ENCODE peak calls at places on chromosomes 16 and 17, in eight cellular contexts. One of them, this sample, is unnamed.
A peak's percentile ranks its signal among the peaks of the same experiment; 100 is the strongest.

GRCh38 chr17:31061678-31062077 is 33.1 kb upstream of the NF1 start:
- DNase-seq in tibial nerve: no peak
- DNase-seq in cardiac fibroblast: no peak
- DNase-seq in AG04449: no peak
- DNase-seq in hepatocyte: no peak
- DNase-seq in A549: no peak
- DNase-seq in coronary artery: no peak
- DNase-seq in choroid plexus epithelial cell: no peak
- DNase-seq in this sample: no peak

GRCh38 chr16:66751135-66751991 is at the start of gene DYNC1LI2:
- DNase-seq in cardiac fibroblast: peak; percentile 72
- DNase-seq in A549: peak; percentile 80
- DNase-seq in choroid plexus epithelial cell: peak; percentile 71
- DNase-seq in tibial nerve: peak; percentile 70
- DNase-seq in AG04449: no peak
- DNase-seq in hepatocyte: peak; percentile 90
- DNase-seq in coronary artery: peak; percentile 87
- DNase-seq in this sample: peak; percentile 62

GRCh38 chr17:78817123-78817522 is 23.5 kb downstream of the USP36 start:
- DNase-seq in coronary artery: no peak
- DNase-seq in A549: no peak
- DNase-seq in hepatocyte: no peak
- DNase-seq in AG04449: no peak
- DNase-seq in choroid plexus epithelial cell: no peak
- DNase-seq in cardiac fibroblast: no peak
- DNase-seq in tibial nerve: no peak
- DNase-seq in this sample: no peak

GRCh38 chr17:1056761-1057160 is 59.8 kb downstream of the TIMM22 start:
- DNase-seq in tibial nerve: no peak
- DNase-seq in coronary artery: no peak
- DNase-seq in choroid plexus epithelial cell: no peak
- DNase-seq in AG04449: no peak
- DNase-seq in A549: no peak
- DNase-seq in cardiac fibroblast: no peak
- DNase-seq in hepatocyte: no peak
- DNase-seq in this sample: no peak

GRCh38 chr17:72193395-72194106 is 72.7 kb downstream of the SOX9 start:
- DNase-seq in AG04449: no peak
- DNase-seq in tibial nerve: no peak
- DNase-seq in A549: no peak
- DNase-seq in coronary artery: no peak
- DNase-seq in hepatocyte: peak; percentile 15
- DNase-seq in choroid plexus epithelial cell: no peak
- DNase-seq in cardiac fibroblast: peak; percentile 38
- DNase-seq in this sample: no peak

GRCh38 chr16:350203-350602 is 2.3 kb downstream of the AXIN1 start:
- DNase-seq in hepatocyte: no peak
- DNase-seq in tibial nerve: no peak
- DNase-seq in A549: no peak
- DNase-seq in cardiac fibroblast: no peak
- DNase-seq in choroid plexus epithelial cell: no peak
- DNase-seq in coronary artery: no peak
- DNase-seq in AG04449: no peak
- DNase-seq in this sample: no peak

GRCh38 chr17:3011891-3012290 is 51.5 kb downstream of the OR1D5 start:
- DNase-seq in choroid plexus epithelial cell: no peak
- DNase-seq in hepatocyte: no peak
- DNase-seq in coronary artery: no peak
- DNase-seq in AG04449: no peak
- DNase-seq in tibial nerve: no peak
- DNase-seq in A549: no peak
- DNase-seq in cardiac fibroblast: no peak
- DNase-seq in this sample: no peak

GRCh38 chr17:4498461-4499397 is at the start of gene SPNS2:
- DNase-seq in A549: peak; percentile 93
- DNase-seq in tibial nerve: no peak
- DNase-seq in AG04449: no peak
- DNase-seq in choroid plexus epithelial cell: peak; percentile 39
- DNase-seq in coronary artery: no peak
- DNase-seq in hepatocyte: peak; percentile 87
- DNase-seq in cardiac fibroblast: peak; percentile 33
- DNase-seq in this sample: no peak

GRCh38 chr17:6523330-6523729 is 33.0 kb downstream of the PITPNM3 start:
- DNase-seq in A549: peak; percentile 68
- DNase-seq in coronary artery: peak; percentile 28
- DNase-seq in AG04449: no peak
- DNase-seq in cardiac fibroblast: peak; percentile 39
- DNase-seq in tibial nerve: no peak
- DNase-seq in hepatocyte: peak; percentile 78
- DNase-seq in choroid plexus epithelial cell: peak; percentile 68
- DNase-seq in this sample: no peak

GRCh38 chr16:67166883-67167168 is 2.3 kb downstream of the HSF4 start:
- DNase-seq in coronary artery: no peak
- DNase-seq in AG04449: no peak
- DNase-seq in cardiac fibroblast: no peak
- DNase-seq in choroid plexus epithelial cell: no peak
- DNase-seq in tibial nerve: no peak
- DNase-seq in hepatocyte: no peak
- DNase-seq in A549: no peak
- DNase-seq in this sample: no peak

GRCh38 chr17:35915153-35915969 is 15.2 kb downstream of the RDM1 start:
- DNase-seq in choroid plexus epithelial cell: peak; percentile 15
- DNase-seq in hepatocyte: peak; percentile 32
- DNase-seq in tibial nerve: no peak
- DNase-seq in AG04449: no peak
- DNase-seq in coronary artery: no peak
- DNase-seq in cardiac fibroblast: no peak
- DNase-seq in A549: no peak
- DNase-seq in this sample: no peak

GRCh38 chr16:66522816-66523590 is 26.9 kb downstream of the TK2 start:
- DNase-seq in A549: no peak
- DNase-seq in hepatocyte: no peak
- DNase-seq in tibial nerve: no peak
- DNase-seq in choroid plexus epithelial cell: no peak
- DNase-seq in coronary artery: no peak
- DNase-seq in AG04449: no peak
- DNase-seq in cardiac fibroblast: no peak
- DNase-seq in this sample: no peak

GRCh38 chr16:85436207-85436606 is 176.9 kb upstream of the GSE1 start:
- DNase-seq in coronary artery: no peak
- DNase-seq in cardiac fibroblast: no peak
- DNase-seq in choroid plexus epithelial cell: no peak
- DNase-seq in A549: no peak
- DNase-seq in hepatocyte: no peak
- DNase-seq in tibial nerve: no peak
- DNase-seq in AG04449: no peak
- DNase-seq in this sample: no peak

GRCh38 chr17:28598389-28598788 is 436 bp downstream of the SPAG5 start:
- DNase-seq in coronary artery: peak; percentile 62
- DNase-seq in choroid plexus epithelial cell: no peak
- DNase-seq in tibial nerve: no peak
- DNase-seq in cardiac fibroblast: no peak
- DNase-seq in AG04449: no peak
- DNase-seq in hepatocyte: peak; percentile 23
- DNase-seq in A549: peak; percentile 25
- DNase-seq in this sample: no peak

GRCh38 chr16:10988164-10988803 is 43.9 kb downstream of the CLEC16A start:
- DNase-seq in tibial nerve: no peak
- DNase-seq in coronary artery: no peak
- DNase-seq in choroid plexus epithelial cell: no peak
- DNase-seq in hepatocyte: no peak
- DNase-seq in cardiac fibroblast: no peak
- DNase-seq in AG04449: no peak
- DNase-seq in A549: peak; percentile 28
- DNase-seq in this sample: no peak

GRCh38 chr16:68778551-68779231 is 41.6 kb downstream of the CDH1 start:
- DNase-seq in choroid plexus epithelial cell: peak; percentile 32
- DNase-seq in tibial nerve: no peak
- DNase-seq in cardiac fibroblast: no peak
- DNase-seq in hepatocyte: peak; percentile 69
- DNase-seq in A549: no peak
- DNase-seq in AG04449: no peak
- DNase-seq in coronary artery: no peak
- DNase-seq in this sample: no peak
- TF ChIP-seq CTCF in choroid plexus epithelial cell: no peak
- TF ChIP-seq CTCF in tibial nerve: no peak
- TF ChIP-seq CTCF in cardiac fibroblast: no peak
- TF ChIP-seq CTCF in hepatocyte: no peak
- TF ChIP-seq CTCF in A549: no peak
- TF ChIP-seq CTCF in AG04449: no peak
- TF ChIP-seq CTCF in coronary artery: no peak
- TF ChIP-seq CTCF in this sample: no peak

GRCh38 chr17:67366193-67367157 is at the start of gene PSMD12:
- DNase-seq in AG04449: peak; percentile 47
- DNase-seq in tibial nerve: peak; percentile 87
- DNase-seq in cardiac fibroblast: peak; percentile 92
- DNase-seq in hepatocyte: peak; percentile 95
- DNase-seq in coronary artery: peak; percentile 94
- DNase-seq in choroid plexus epithelial cell: peak; percentile 93
- DNase-seq in A549: peak; percentile 94
- DNase-seq in this sample: peak; percentile 89

GRCh38 chr17:67364847-67365761 is 1.3 kb downstream of the PSMD12 start:
- DNase-seq in choroid plexus epithelial cell: no peak
- DNase-seq in tibial nerve: no peak
- DNase-seq in hepatocyte: no peak
- DNase-seq in cardiac fibroblast: no peak
- DNase-seq in A549: no peak
- DNase-seq in AG04449: no peak
- DNase-seq in coronary artery: no peak
- DNase-seq in this sample: no peak

GRCh38 chr17:67360880-67361279 is 5.5 kb downstream of the PSMD12 start:
- DNase-seq in cardiac fibroblast: no peak
- DNase-seq in A549: no peak
- DNase-seq in tibial nerve: no peak
- DNase-seq in hepatocyte: no peak
- DNase-seq in coronary artery: no peak
- DNase-seq in choroid plexus epithelial cell: no peak
- DNase-seq in AG04449: no peak
- DNase-seq in this sample: no peak

GRCh38 chr17:67362173-67362572 is 4.2 kb downstream of the PSMD12 start:
- DNase-seq in A549: no peak
- DNase-seq in coronary artery: no peak
- DNase-seq in cardiac fibroblast: no peak
- DNase-seq in AG04449: no peak
- DNase-seq in hepatocyte: no peak
- DNase-seq in choroid plexus epithelial cell: no peak
- DNase-seq in tibial nerve: no peak
- DNase-seq in this sample: no peak

DNA sequence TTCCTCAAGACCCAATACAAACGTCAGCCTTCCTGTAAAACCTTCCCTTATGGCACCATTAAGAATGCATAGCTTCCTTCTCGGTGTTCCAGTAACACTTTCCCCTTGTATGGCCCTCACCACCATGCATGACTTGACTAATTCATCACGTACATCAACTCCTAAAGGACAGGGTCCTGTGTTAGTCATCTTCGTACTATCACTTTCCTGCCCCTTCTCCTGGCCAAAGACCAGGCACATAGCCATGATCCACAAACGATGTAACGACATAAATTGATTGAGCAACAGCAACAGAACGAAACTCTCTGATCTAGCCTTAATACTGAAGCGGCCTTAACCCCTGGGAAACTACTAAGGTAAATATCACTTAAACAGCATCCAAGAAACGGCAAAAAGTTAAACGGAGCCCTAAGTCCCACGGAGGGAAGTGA is 600 bp downstream of the PSMD12 start:
- DNase-seq in AG04449: no peak
- DNase-seq in cardiac fibroblast: peak; percentile 86
- DNase-seq in choroid plexus epithelial cell: peak; percentile 76
- DNase-seq in A549: no peak
- DNase-seq in hepatocyte: peak; percentile 39
- DNase-seq in coronary artery: no peak
- DNase-seq in tibial nerve: no peak
- DNase-seq in this sample: peak; percentile 59
- H3K4me3 ChIP-seq in AG04449: peak overlapping the region; percentile 97
- H3K4me3 ChIP-seq in cardiac fibroblast: peak overlapping the region; percentile 96
- H3K4me3 ChIP-seq in choroid plexus epithelial cell: peak overlapping the region; percentile 90
- H3K4me3 ChIP-seq in A549: peak overlapping the region; percentile 81
- H3K4me3 ChIP-seq in hepatocyte: peak overlapping the region; percentile 92
- H3K4me3 ChIP-seq in coronary artery: peak overlapping the region; percentile 99
- H3K4me3 ChIP-seq in tibial nerve: peak overlapping the region; percentile 85
- H3K4me3 ChIP-seq in this sample: peak overlapping the region; percentile 96

DNA sequence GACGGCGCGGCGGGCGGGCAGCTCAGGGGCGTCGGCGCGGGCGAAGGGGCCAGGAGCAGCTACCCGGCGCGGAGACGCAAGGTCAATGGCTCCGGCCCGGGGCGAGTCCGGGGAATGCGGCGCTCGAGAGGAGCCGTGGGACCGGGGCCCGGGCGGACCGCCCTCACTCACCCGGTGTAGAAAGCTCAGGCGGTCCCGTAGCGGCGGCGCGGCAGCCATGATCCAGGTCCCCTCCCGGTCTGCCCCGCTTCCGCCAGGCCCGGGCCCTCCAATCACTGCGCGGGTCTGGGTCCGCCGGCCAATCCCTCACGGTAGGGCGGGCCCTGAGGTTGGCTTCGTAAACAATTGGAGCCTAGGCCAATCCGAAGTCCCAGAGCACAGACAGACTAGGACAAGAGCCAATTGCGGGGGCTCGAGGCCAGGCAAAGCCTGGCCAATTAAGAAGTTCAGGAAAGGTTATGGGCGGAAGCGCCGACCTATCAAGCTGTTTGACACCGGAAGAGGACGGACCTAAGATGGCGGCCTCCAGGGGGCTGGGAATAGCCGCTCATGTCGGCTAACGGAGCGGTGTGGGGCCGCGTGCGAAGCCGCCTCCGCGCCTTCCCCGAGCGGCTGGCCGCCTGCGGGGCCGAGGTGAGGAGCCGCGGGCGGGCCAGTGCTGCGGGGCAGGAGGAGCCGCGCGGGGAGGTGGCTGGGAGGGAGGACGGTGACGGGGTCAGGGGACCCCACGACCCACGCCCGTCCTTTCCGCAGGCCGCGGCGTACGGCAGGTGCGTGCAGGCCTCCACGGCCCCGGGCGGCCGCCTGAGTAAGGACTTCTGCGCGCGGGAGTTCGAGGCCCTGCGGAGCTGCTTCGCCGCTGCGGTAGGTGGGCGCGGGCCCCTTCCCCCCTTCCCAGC is at the start of the genes NDUFAF8 and TEPSIN:
- DNase-seq in coronary artery: peak; percentile 99
- DNase-seq in A549: peak; percentile 100
- DNase-seq in choroid plexus epithelial cell: peak; percentile 100
- DNase-seq in tibial nerve: peak; percentile 98
- DNase-seq in cardiac fibroblast: peak; percentile 100
- DNase-seq in AG04449: peak; percentile 97
- DNase-seq in hepatocyte: peak; percentile 98
- DNase-seq in this sample: peak; percentile 100
- TF ChIP-seq CTCF in coronary artery: no peak
- TF ChIP-seq CTCF in A549: no peak
- TF ChIP-seq CTCF in choroid plexus epithelial cell: no peak
- TF ChIP-seq CTCF in tibial nerve: peak; percentile 1
- TF ChIP-seq CTCF in cardiac fibroblast: no peak
- TF ChIP-seq CTCF in AG04449: no peak
- TF ChIP-seq CTCF in hepatocyte: no peak
- TF ChIP-seq CTCF in this sample: no peak

DNA sequence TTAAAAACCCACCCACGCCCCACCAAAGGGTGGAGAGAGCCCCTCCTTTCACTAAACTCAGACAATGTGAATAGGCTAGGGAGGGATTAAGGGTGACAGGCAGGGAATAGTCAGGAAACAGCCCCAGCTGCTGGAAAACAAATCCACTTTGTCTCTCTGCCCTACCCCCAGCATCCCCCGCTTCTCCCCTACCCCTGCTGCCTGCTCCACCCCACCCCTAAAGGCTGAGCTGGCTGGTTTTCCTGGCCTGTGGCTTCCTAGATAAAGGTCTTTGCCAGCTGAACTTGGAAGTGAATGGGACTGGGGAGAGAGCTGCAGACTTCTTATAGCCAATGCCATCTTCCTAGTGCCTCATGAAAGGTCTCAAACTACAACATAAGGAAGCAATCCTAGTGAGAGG is 15.0 kb downstream of the CAVIN1 start:
- DNase-seq in A549: no peak
- DNase-seq in choroid plexus epithelial cell: no peak
- DNase-seq in cardiac fibroblast: no peak
- DNase-seq in tibial nerve: no peak
- DNase-seq in AG04449: no peak
- DNase-seq in coronary artery: no peak
- DNase-seq in hepatocyte: no peak
- DNase-seq in this sample: no peak
- H3K4me3 ChIP-seq in A549: no peak overlapping the region
- H3K4me3 ChIP-seq in choroid plexus epithelial cell: no peak overlapping the region
- H3K4me3 ChIP-seq in cardiac fibroblast: no peak overlapping the region
- H3K4me3 ChIP-seq in tibial nerve: no peak overlapping the region
- H3K4me3 ChIP-seq in AG04449: no peak overlapping the region
- H3K4me3 ChIP-seq in coronary artery: peak overlapping the region; percentile 35
- H3K4me3 ChIP-seq in hepatocyte: no peak overlapping the region
- H3K4me3 ChIP-seq in this sample: no peak overlapping the region